ENCODE peak calls at places on chromosome 11, in four cellular contexts. B, E, K and N are unnamed samples.

GRCh38 chr11:73114835-73115220 is 27.3 kb downstream of the FCHSD2 start:
- DNase-seq in B (no peak), E (no peak), K (no peak), N (no peak)

GRCh38 chr11:19432370-19433163 is 191.8 kb upstream of the E2F8 start:
- DNase-seq in B (no peak), E (peak; percentile 83), K (no peak), N (peak; percentile 57)

GRCh38 chr11:77791301-77791700 is 29.2 kb downstream of the RSF1 start:
- DNase-seq in B (no peak), E (no peak), K (no peak), N (no peak)

GRCh38 chr11:44621140-44621681 is 55.7 kb downstream of the CD82 start:
- DNase-seq in B (peak; percentile 64), E (peak; percentile 22), K (peak; percentile 73), N (peak; percentile 36)

GRCh38 chr11:34609850-34610249 is 11.0 kb upstream of the EHF start:
- DNase-seq in B (no peak), E (peak; percentile 68), K (no peak), N (peak; percentile 32)

GRCh38 chr11:12110714-12111481 is 508 bp downstream of the MICAL2 start:
- DNase-seq in B (no peak), E (no peak), K (no peak), N (no peak)

GRCh38 chr11:17991799-17992433 is 20.9 kb downstream of the SERGEF start:
- DNase-seq in B (peak; percentile 26), E (peak; percentile 65), K (peak; percentile 42), N (peak; percentile 55)

GRCh38 chr11:31806944-31807790 is 4.0 kb downstream of the PAX6 start:
- DNase-seq in B (no peak), E (no peak), K (no peak), N (no peak)

GRCh38 chr11:64881476-64881875 is 3.1 kb upstream of the EHD1 start:
- DNase-seq in B (no peak), E (no peak), K (no peak), N (no peak)

GRCh38 chr11:103532133-103532788 is 423.0 kb downstream of the DYNC2H1 start:
- DNase-seq in B (no peak), E (peak; percentile 65), K (no peak), N (no peak)

GRCh38 chr11:102457865-102458264 is 5.3 kb upstream of the TMEM123 start:
- DNase-seq in B (peak; percentile 24), E (no peak), K (no peak), N (no peak)